ENCODE peak calls at places on chromosome 20, in five cellular contexts. Z is NCI-H1092; Y is activated CD4-positive, alpha-beta T cell treated with anti-CD3 and anti-CD28 coated beads, Interleukin-2, amount 10 ng/mL, durations not matched to agents 7 days and 5 days; F is activated naive CD8-positive, alpha-beta T cell treated with anti-CD3 and anti-CD28 coated beads, Interleukin-2, amount 50 U/mL, for 24 hours; E is BJ. D is an unnamed sample.

GRCh38 chr20:11492846-11493245 is 424.8 kb upstream of the BTBD3 start:
- DNase-seq in E (no peak), F (no peak), Y (no peak), Z (no peak), D (no peak)

GRCh38 chr20:58749979-58750378 is 57.4 kb downstream of the NPEPL1 start:
- DNase-seq in F (no peak), Y (no peak), Z (no peak), E (no peak), D (no peak)

GRCh38 chr20:34988176-34988540 is 32.5 kb downstream of the MYH7B start:
- DNase-seq in F (no peak), Z (no peak), E (no peak), Y (no peak), D (no peak)

GRCh38 chr20:39338977-39339376 is 376.8 kb downstream of the DHX35 start:
- DNase-seq in Y (no peak), Z (no peak), F (no peak), E (no peak), D (no peak)

GRCh38 chr20:51221791-51222408 is 199.0 kb upstream of the KCNG1 start:
- DNase-seq in F (no peak), E (peak; percentile 23), Z (no peak), Y (no peak), D (no peak)

GRCh38 chr20:63846128-63846771 is 15.0 kb upstream of the ABHD16B start:
- DNase-seq in Z (no peak), E (no peak), F (no peak), Y (no peak), D (peak; percentile 77)

GRCh38 chr20:23568320-23569011 is at the start of gene CST9L:
- DNase-seq in E (no peak), Y (no peak), Z (no peak), F (no peak), D (no peak)

GRCh38 chr20:39893013-39893685 is 795.9 kb downstream of the MAFB start:
- DNase-seq in E (peak; percentile 60), Y (no peak), F (no peak), Z (no peak), D (no peak)

GRCh38 chr20:62864207-62864606 is 2.6 kb upstream of the TCFL5 start:
- DNase-seq in Y (no peak), E (no peak), F (no peak), Z (no peak), D (no peak)

GRCh38 chr20:6635034-6635736 is 132.3 kb upstream of the BMP2 start:
- DNase-seq in Z (no peak), F (no peak), E (no peak), Y (no peak), D (no peak)

GRCh38 chr20:41131594-41132387 is 5.6 kb upstream of the PLCG1 start:
- DNase-seq in Y (no peak), E (no peak), Z (no peak), F (no peak), D (no peak)

GRCh38 chr20:53187402-53187801 is 215.2 kb downstream of the TSHZ2 start:
- DNase-seq in E (no peak), Z (no peak), F (no peak), Y (no peak), D (no peak)

GRCh38 chr20:46021361-46022359 is 7.4 kb upstream of the SLC12A5 start:
- DNase-seq in F (peak; percentile 70), E (no peak), Y (peak; percentile 50), Z (peak; percentile 55), D (peak; percentile 96)

GRCh38 chr20:62368629-62369507 is 1.8 kb upstream of the LAMA5 start:
- DNase-seq in Y (no peak), E (no peak), Z (no peak), F (no peak), D (peak; percentile 71)

GRCh38 chr20:47117789-47118188 is 223.1 kb downstream of the EYA2 start:
- DNase-seq in F (no peak), E (no peak), Z (no peak), Y (no peak), D (no peak)

GRCh38 chr20:45345104-45345936 is 2.9 kb downstream of the SDC4 start:
- DNase-seq in Z (no peak), F (no peak), E (no peak), Y (no peak), D (no peak)

GRCh38 chr20:62891111-62891510 is 29.5 kb upstream of the TCFL5 start:
- DNase-seq in Y (peak; percentile 71), E (no peak), Z (no peak), F (no peak), D (no peak)

GRCh38 chr20:34618676-34619075 is 58.2 kb downstream of the PIGU start:
- DNase-seq in F (no peak), Z (no peak), E (no peak), Y (no peak), D (no peak)

GRCh38 chr20:22462975-22463914 is 121.1 kb downstream of the FOXA2 start:
- DNase-seq in F (no peak), Y (no peak), Z (peak; percentile 80), E (no peak), D (no peak)

GRCh38 chr20:50695144-50695872 is 4.0 kb upstream of the RIPOR3 start:
- DNase-seq in Z (no peak), F (no peak), Y (no peak), E (no peak), D (no peak)

GRCh38 chr20:61449916-61450315 is 197.9 kb downstream of the CDH4 start:
- DNase-seq in Z (no peak), Y (no peak), E (no peak), F (no peak), D (no peak)

GRCh38 chr20:60046011-60046413 is 87.8 kb downstream of the CDH26 start:
- DNase-seq in F (no peak), Z (no peak), E (peak; percentile 37), Y (no peak), D (no peak)

GRCh38 chr20:9886227-9886626 is 47.4 kb upstream of the PAK5 start:
- DNase-seq in F (no peak), Y (no peak), E (no peak), Z (no peak), D (no peak)

GRCh38 chr20:25361287-25361683 is 29.4 kb downstream of the ABHD12 start:
- DNase-seq in Y (no peak), Z (no peak), E (no peak), F (no peak), D (no peak)

GRCh38 chr20:13006825-13007224 is 1.9 kb upstream of the SPTLC3 start:
- DNase-seq in Z (no peak), E (no peak), F (no peak), Y (no peak), D (no peak)

GRCh38 chr20:38083338-38084048 is 49.9 kb downstream of the RPRD1B start:
- DNase-seq in E (no peak), Z (no peak), F (no peak), Y (no peak), D (no peak)

GRCh38 chr20:5569021-5569420 is 181.2 kb upstream of the SHLD1 start:
- DNase-seq in Y (peak; percentile 72), F (peak; percentile 38), Z (peak; percentile 17), E (no peak), D (peak; percentile 18)

GRCh38 chr20:23782366-23782983 is 31.7 kb upstream of the CST1 start:
- DNase-seq in Y (no peak), E (no peak), F (peak; percentile 31), Z (no peak), D (peak; percentile 21)

GRCh38 chr20:62079166-62079565 is 13.5 kb upstream of the TAF4 start:
- DNase-seq in F (no peak), Y (no peak), E (no peak), Z (no peak), D (no peak)

GRCh38 chr20:25319241-25320034 is 71.2 kb downstream of the ABHD12 start:
- DNase-seq in Z (no peak), Y (no peak), E (no peak), F (no peak), D (no peak)

GRCh38 chr20:37649635-37650244 is 44.1 kb upstream of the CTNNBL1 start:
- DNase-seq in E (no peak), Z (no peak), Y (no peak), F (no peak), D (no peak)

GRCh38 chr20:51132286-51132810 is 109.4 kb upstream of the KCNG1 start:
- DNase-seq in F (no peak), E (no peak), Y (no peak), Z (no peak), D (no peak)

GRCh38 chr20:51400051-51400926 is 142.2 kb downstream of the NFATC2 start:
- DNase-seq in F (peak; percentile 63), Z (no peak), Y (peak; percentile 85), E (no peak), D (no peak)

GRCh38 chr20:40860487-40860902 is 168.1 kb upstream of the TOP1 start:
- DNase-seq in E (peak; percentile 54), Z (no peak), Y (no peak), F (no peak), D (no peak)

D was measured in K562.